ENCODE peak calls at places on chromosomes 2 and 18, in nine cellular contexts. W is NCI-H2029, D is WTC11, S is nucleus accumbens, M is keratinocyte, U is breast epithelium, A is BJ, L is endodermal cell, F is HTR-8/SVneo. C is an unnamed sample.

GRCh38 chr2:239895669-239896068 is 129.5 kb downstream of the NDUFA10 start:
- DNase-seq in M (no peak), A (no peak), D (no peak), W (no peak), U (no peak), F (no peak), S (no peak), L (no peak), C (no peak)

GRCh38 chr2:96881349-96882195 is 11.7 kb upstream of the SEMA4C start:
- DNase-seq in S (no peak), M (no peak), L (peak), U (no peak), F (no peak), W (no peak), D (no peak), A (no peak), C (no peak)

GRCh38 chr2:196808281-196808680 is 874 bp downstream of the C2orf66 start:
- DNase-seq in L (peak), S (no peak), M (no peak), D (no peak), U (no peak), A (no peak), F (no peak), W (no peak), C (no peak)

GRCh38 chr2:141911485-141912066 is 219.2 kb downstream of the LRP1B start:
- DNase-seq in M (no peak), S (no peak), W (no peak), D (peak), F (no peak), U (no peak), A (no peak), L (peak), C (peak)

GRCh38 chr2:7191927-7192326 is 274.7 kb downstream of the RNF144A start:
- DNase-seq in S (no peak), U (no peak), M (peak), W (no peak), F (peak), A (peak), D (no peak), L (no peak), C (no peak)

GRCh38 chr2:58569460-58570185 is 328.5 kb upstream of the FANCL start:
- DNase-seq in U (no peak), D (no peak), A (no peak), S (no peak), W (no peak), M (no peak), L (peak), F (no peak), C (no peak)

GRCh38 chr18:8816805-8817204 is 111.4 kb downstream of the MTCL1 start:
- DNase-seq in L (no peak), S (no peak), D (no peak), M (no peak), U (no peak), F (no peak), A (peak), W (no peak), C (no peak)

GRCh38 chr2:206783718-206784117 is 18.3 kb downstream of the FASTKD2 start:
- DNase-seq in D (peak), S (no peak), M (no peak), U (no peak), W (no peak), F (no peak), L (peak), A (no peak), C (peak)

GRCh38 chr18:75727479-75727878 is 300.0 kb upstream of the SMIM21 start:
- DNase-seq in F (peak), A (no peak), W (peak), U (no peak), D (peak), M (no peak), S (no peak), L (peak), C (peak)

GRCh38 chr2:165287083-165287778 is 48.0 kb downstream of the SCN2A start:
- DNase-seq in D (no peak), A (no peak), M (no peak), L (no peak), U (no peak), S (no peak), W (no peak), F (no peak), C (no peak)

GRCh38 chr2:137096693-137097092 is 331.3 kb downstream of the THSD7B start:
- DNase-seq in W (no peak), U (no peak), A (no peak), D (peak), L (peak), F (no peak), S (no peak), M (no peak), C (no peak)

GRCh38 chr18:30775629-30776028 is 266.9 kb downstream of the DSC3 start:
- DNase-seq in S (no peak), M (no peak), L (no peak), U (no peak), A (no peak), W (no peak), D (no peak), F (no peak), C (no peak)

GRCh38 chr2:47221956-47222355 is 66.8 kb upstream of the STPG4 start:
- DNase-seq in L (no peak), W (peak), U (no peak), S (no peak), D (no peak), M (no peak), F (no peak), A (no peak), C (no peak)

GRCh38 chr18:35999925-36000324 is 27.4 kb downstream of the RMP24 start:
- DNase-seq in L (no peak), D (no peak), U (no peak), A (no peak), F (no peak), W (no peak), S (no peak), M (no peak), C (no peak)

GRCh38 chr18:67117804-67118203 is 398.7 kb downstream of the DSEL start:
- DNase-seq in M (no peak), U (no peak), W (no peak), L (no peak), S (no peak), D (no peak), A (no peak), F (no peak), C (no peak)

GRCh38 chr2:38244306-38244705 is 132.8 kb downstream of the ATL2 start:
- DNase-seq in W (no peak), S (no peak), L (no peak), U (no peak), A (no peak), F (no peak), D (no peak), M (no peak), C (no peak)

GRCh38 chr2:3492951-3493609 is 26.3 kb downstream of the ADI1 start:
- DNase-seq in L (peak), S (no peak), M (no peak), A (no peak), U (no peak), W (no peak), F (no peak), D (no peak), C (no peak)

GRCh38 chr2:86500325-86500724 is 59.2 kb downstream of the KDM3A start:
- DNase-seq in U (no peak), F (no peak), A (no peak), M (no peak), D (no peak), W (no peak), L (no peak), S (no peak), C (no peak)